ENCODE peak calls at places on chromosomes 13 and 19, in seven cellular contexts. One of them, this sample, is unnamed.

GRCh38 chr19:39125554-39126311 is at the start of gene PAK4:
- DNase-seq in kidney epithelial cell: peak
- DNase-seq in esophagus squamous epithelium: peak
- DNase-seq in fibroblast of pulmonary artery: peak
- DNase-seq in stimulated activated CD8-positive, alpha-beta memory T cell treated with anti-CD3 and anti-CD28 coated beads, Interleukin-2, amount 100 ng/mL, for 48 hours: peak
- DNase-seq in A172: peak
- DNase-seq in iPS DF 19.7: peak
- DNase-seq in this sample: peak

GRCh38 chr13:42328672-42329071 is 56.7 kb downstream of the AKAP11 start:
- DNase-seq in kidney epithelial cell: no peak
- DNase-seq in esophagus squamous epithelium: no peak
- DNase-seq in fibroblast of pulmonary artery: peak
- DNase-seq in stimulated activated CD8-positive, alpha-beta memory T cell treated with anti-CD3 and anti-CD28 coated beads, Interleukin-2, amount 100 ng/mL, for 48 hours: no peak
- DNase-seq in A172: no peak
- DNase-seq in iPS DF 19.7: no peak
- DNase-seq in this sample: no peak

GRCh38 chr19:4172861-4173473 is 9.4 kb downstream of the SIRT6 start:
- DNase-seq in kidney epithelial cell: no peak
- DNase-seq in esophagus squamous epithelium: no peak
- DNase-seq in fibroblast of pulmonary artery: peak
- DNase-seq in stimulated activated CD8-positive, alpha-beta memory T cell treated with anti-CD3 and anti-CD28 coated beads, Interleukin-2, amount 100 ng/mL, for 48 hours: peak
- DNase-seq in A172: peak
- DNase-seq in iPS DF 19.7: no peak
- DNase-seq in this sample: peak

GRCh38 chr13:97223711-97224461 is 1.8 kb downstream of the MBNL2 start:
- DNase-seq in kidney epithelial cell: peak
- DNase-seq in esophagus squamous epithelium: no peak
- DNase-seq in fibroblast of pulmonary artery: peak
- DNase-seq in stimulated activated CD8-positive, alpha-beta memory T cell treated with anti-CD3 and anti-CD28 coated beads, Interleukin-2, amount 100 ng/mL, for 48 hours: no peak
- DNase-seq in A172: peak
- DNase-seq in iPS DF 19.7: no peak
- DNase-seq in this sample: peak

GRCh38 chr13:59793107-59793506 is 370.6 kb downstream of the DIAPH3 start:
- DNase-seq in kidney epithelial cell: no peak
- DNase-seq in esophagus squamous epithelium: no peak
- DNase-seq in fibroblast of pulmonary artery: no peak
- DNase-seq in stimulated activated CD8-positive, alpha-beta memory T cell treated with anti-CD3 and anti-CD28 coated beads, Interleukin-2, amount 100 ng/mL, for 48 hours: no peak
- DNase-seq in A172: no peak
- DNase-seq in iPS DF 19.7: peak
- DNase-seq in this sample: no peak

GRCh38 chr13:106344318-106344717 is 191.1 kb downstream of the EFNB2 start:
- DNase-seq in kidney epithelial cell: no peak
- DNase-seq in esophagus squamous epithelium: no peak
- DNase-seq in fibroblast of pulmonary artery: no peak
- DNase-seq in stimulated activated CD8-positive, alpha-beta memory T cell treated with anti-CD3 and anti-CD28 coated beads, Interleukin-2, amount 100 ng/mL, for 48 hours: no peak
- DNase-seq in A172: no peak
- DNase-seq in iPS DF 19.7: no peak
- DNase-seq in this sample: no peak

GRCh38 chr13:27979765-27980279 is 8.7 kb downstream of the URAD start:
- DNase-seq in kidney epithelial cell: no peak
- DNase-seq in esophagus squamous epithelium: no peak
- DNase-seq in fibroblast of pulmonary artery: no peak
- DNase-seq in stimulated activated CD8-positive, alpha-beta memory T cell treated with anti-CD3 and anti-CD28 coated beads, Interleukin-2, amount 100 ng/mL, for 48 hours: no peak
- DNase-seq in A172: no peak
- DNase-seq in iPS DF 19.7: no peak
- DNase-seq in this sample: no peak

GRCh38 chr19:21912654-21913053 is 76.7 kb upstream of the ZNF43 start:
- DNase-seq in kidney epithelial cell: no peak
- DNase-seq in esophagus squamous epithelium: no peak
- DNase-seq in fibroblast of pulmonary artery: no peak
- DNase-seq in stimulated activated CD8-positive, alpha-beta memory T cell treated with anti-CD3 and anti-CD28 coated beads, Interleukin-2, amount 100 ng/mL, for 48 hours: no peak
- DNase-seq in A172: no peak
- DNase-seq in iPS DF 19.7: no peak
- DNase-seq in this sample: no peak

GRCh38 chr13:33272531-33273124 is 12.9 kb downstream of the STARD13 start:
- DNase-seq in kidney epithelial cell: no peak
- DNase-seq in esophagus squamous epithelium: no peak
- DNase-seq in fibroblast of pulmonary artery: no peak
- DNase-seq in stimulated activated CD8-positive, alpha-beta memory T cell treated with anti-CD3 and anti-CD28 coated beads, Interleukin-2, amount 100 ng/mL, for 48 hours: no peak
- DNase-seq in A172: no peak
- DNase-seq in iPS DF 19.7: no peak
- DNase-seq in this sample: no peak

GRCh38 chr13:99276706-99277105 is 18.5 kb upstream of the GPR18 start:
- DNase-seq in kidney epithelial cell: no peak
- DNase-seq in esophagus squamous epithelium: no peak
- DNase-seq in fibroblast of pulmonary artery: no peak
- DNase-seq in stimulated activated CD8-positive, alpha-beta memory T cell treated with anti-CD3 and anti-CD28 coated beads, Interleukin-2, amount 100 ng/mL, for 48 hours: no peak
- DNase-seq in A172: no peak
- DNase-seq in iPS DF 19.7: no peak
- DNase-seq in this sample: no peak

GRCh38 chr19:14350302-14350701 is 30.9 kb upstream of the ADGRE5 start:
- DNase-seq in kidney epithelial cell: no peak
- DNase-seq in esophagus squamous epithelium: no peak
- DNase-seq in fibroblast of pulmonary artery: no peak
- DNase-seq in stimulated activated CD8-positive, alpha-beta memory T cell treated with anti-CD3 and anti-CD28 coated beads, Interleukin-2, amount 100 ng/mL, for 48 hours: no peak
- DNase-seq in A172: no peak
- DNase-seq in iPS DF 19.7: no peak
- DNase-seq in this sample: no peak

GRCh38 chr13:112994084-112994780 is 25.2 kb downstream of the MCF2L start:
- DNase-seq in kidney epithelial cell: no peak
- DNase-seq in esophagus squamous epithelium: no peak
- DNase-seq in fibroblast of pulmonary artery: no peak
- DNase-seq in stimulated activated CD8-positive, alpha-beta memory T cell treated with anti-CD3 and anti-CD28 coated beads, Interleukin-2, amount 100 ng/mL, for 48 hours: no peak
- DNase-seq in A172: peak
- DNase-seq in iPS DF 19.7: no peak
- DNase-seq in this sample: no peak

GRCh38 chr19:40542197-40542859 is 34.3 kb upstream of the SHKBP1 start:
- DNase-seq in kidney epithelial cell: no peak
- DNase-seq in esophagus squamous epithelium: no peak
- DNase-seq in fibroblast of pulmonary artery: peak
- DNase-seq in stimulated activated CD8-positive, alpha-beta memory T cell treated with anti-CD3 and anti-CD28 coated beads, Interleukin-2, amount 100 ng/mL, for 48 hours: no peak
- DNase-seq in A172: no peak
- DNase-seq in iPS DF 19.7: no peak
- DNase-seq in this sample: peak

GRCh38 chr13:57629821-57630235 is 1.7 kb upstream of the PCDH17 start:
- DNase-seq in kidney epithelial cell: peak
- DNase-seq in esophagus squamous epithelium: no peak
- DNase-seq in fibroblast of pulmonary artery: peak
- DNase-seq in stimulated activated CD8-positive, alpha-beta memory T cell treated with anti-CD3 and anti-CD28 coated beads, Interleukin-2, amount 100 ng/mL, for 48 hours: no peak
- DNase-seq in A172: no peak
- DNase-seq in iPS DF 19.7: peak
- DNase-seq in this sample: peak

GRCh38 chr13:30906411-30906990 is 430 bp downstream of the MEDAG start:
- DNase-seq in kidney epithelial cell: no peak
- DNase-seq in esophagus squamous epithelium: no peak
- DNase-seq in fibroblast of pulmonary artery: no peak
- DNase-seq in stimulated activated CD8-positive, alpha-beta memory T cell treated with anti-CD3 and anti-CD28 coated beads, Interleukin-2, amount 100 ng/mL, for 48 hours: no peak
- DNase-seq in A172: no peak
- DNase-seq in iPS DF 19.7: no peak
- DNase-seq in this sample: no peak

GRCh38 chr13:36084131-36084530 is 47.1 kb downstream of the DCLK1 start:
- DNase-seq in kidney epithelial cell: no peak
- DNase-seq in esophagus squamous epithelium: no peak
- DNase-seq in fibroblast of pulmonary artery: no peak
- DNase-seq in stimulated activated CD8-positive, alpha-beta memory T cell treated with anti-CD3 and anti-CD28 coated beads, Interleukin-2, amount 100 ng/mL, for 48 hours: no peak
- DNase-seq in A172: no peak
- DNase-seq in iPS DF 19.7: no peak
- DNase-seq in this sample: no peak

GRCh38 chr19:20928371-20928770 is 5.3 kb downstream of the ZNF85 start:
- DNase-seq in kidney epithelial cell: no peak
- DNase-seq in esophagus squamous epithelium: no peak
- DNase-seq in fibroblast of pulmonary artery: peak
- DNase-seq in stimulated activated CD8-positive, alpha-beta memory T cell treated with anti-CD3 and anti-CD28 coated beads, Interleukin-2, amount 100 ng/mL, for 48 hours: no peak
- DNase-seq in A172: no peak
- DNase-seq in iPS DF 19.7: no peak
- DNase-seq in this sample: no peak

GRCh38 chr13:33487575-33488243 is 202.2 kb upstream of the STARD13 start:
- DNase-seq in kidney epithelial cell: no peak
- DNase-seq in esophagus squamous epithelium: no peak
- DNase-seq in fibroblast of pulmonary artery: peak
- DNase-seq in stimulated activated CD8-positive, alpha-beta memory T cell treated with anti-CD3 and anti-CD28 coated beads, Interleukin-2, amount 100 ng/mL, for 48 hours: no peak
- DNase-seq in A172: peak
- DNase-seq in iPS DF 19.7: no peak
- DNase-seq in this sample: peak

GRCh38 chr19:34337747-34338146 is 27.2 kb upstream of the GPI start:
- DNase-seq in kidney epithelial cell: no peak
- DNase-seq in esophagus squamous epithelium: no peak
- DNase-seq in fibroblast of pulmonary artery: no peak
- DNase-seq in stimulated activated CD8-positive, alpha-beta memory T cell treated with anti-CD3 and anti-CD28 coated beads, Interleukin-2, amount 100 ng/mL, for 48 hours: no peak
- DNase-seq in A172: no peak
- DNase-seq in iPS DF 19.7: no peak
- DNase-seq in this sample: no peak

GRCh38 chr13:60733933-60734332 is 336.9 kb downstream of the TDRD3 start:
- DNase-seq in kidney epithelial cell: no peak
- DNase-seq in esophagus squamous epithelium: no peak
- DNase-seq in fibroblast of pulmonary artery: no peak
- DNase-seq in stimulated activated CD8-positive, alpha-beta memory T cell treated with anti-CD3 and anti-CD28 coated beads, Interleukin-2, amount 100 ng/mL, for 48 hours: no peak
- DNase-seq in A172: no peak
- DNase-seq in iPS DF 19.7: no peak
- DNase-seq in this sample: no peak

This sample was measured in heart right ventricle.